ENCODE peak calls at places on chromosomes 6 and 20, in seven cellular contexts. Q is astrocyte of the cerebellum; J is stimulated activated CD4-positive, alpha-beta T cell treated with anti-CD3 and anti-CD28 coated beads, Interleukin-2, amount 100 ng/mL, for 48 hours; L is SW480; N is hippocampal formation; B is stimulated activated CD8-positive, alpha-beta memory T cell treated with anti-CD3 and anti-CD28 coated beads, Interleukin-15, amount 100 ng/mL, for 24 hours; K is HFFc6. I is an unnamed sample.

GRCh38 chr20:53677447-53678314 is 84.0 kb upstream of the ZNF217 start:
- DNase-seq in Q (no peak), J (peak), L (peak), N (peak), B (no peak), K (no peak), I (no peak)

GRCh38 chr20:57809149-57809548 is 99.3 kb upstream of the PMEPA1 start:
- DNase-seq in Q (no peak), J (no peak), L (no peak), N (no peak), B (no peak), K (no peak), I (no peak)

GRCh38 chr6:28673800-28674671 is 148.4 kb downstream of the GPX5 start:
- DNase-seq in Q (peak), J (peak), L (peak), N (peak), B (peak), K (peak), I (no peak)

GRCh38 chr6:2378891-2379652 is 133.7 kb upstream of the GMDS start:
- DNase-seq in Q (no peak), J (no peak), L (no peak), N (no peak), B (no peak), K (peak), I (no peak)

GRCh38 chr6:12356983-12357972 is 67.1 kb downstream of the EDN1 start:
- DNase-seq in Q (no peak), J (no peak), L (no peak), N (no peak), B (no peak), K (no peak), I (no peak)

GRCh38 chr20:25399038-25399430 is 8.4 kb upstream of the ABHD12 start:
- DNase-seq in Q (peak), J (no peak), L (peak), N (no peak), B (no peak), K (peak), I (no peak)

GRCh38 chr6:121847806-121848522 is 412.5 kb downstream of the GJA1 start:
- DNase-seq in Q (no peak), J (no peak), L (no peak), N (peak), B (no peak), K (no peak), I (no peak)

GRCh38 chr20:35006531-35006971 is 50.9 kb downstream of the MYH7B start:
- DNase-seq in Q (no peak), J (no peak), L (no peak), N (no peak), B (no peak), K (no peak), I (peak)

GRCh38 chr6:38583523-38583922 is 56.2 kb downstream of the BTBD9 start:
- DNase-seq in Q (no peak), J (no peak), L (no peak), N (no peak), B (no peak), K (no peak), I (no peak)

GRCh38 chr20:43870484-43870883 is 44.2 kb upstream of the TOX2 start:
- DNase-seq in Q (no peak), J (no peak), L (no peak), N (no peak), B (no peak), K (no peak), I (no peak)

GRCh38 chr6:111673086-111673485 is 67.4 kb upstream of the TRAF3IP2 start:
- DNase-seq in Q (no peak), J (no peak), L (no peak), N (no peak), B (no peak), K (no peak), I (no peak)

GRCh38 chr6:43273707-43274106 is 24.4 kb upstream of the SLC22A7 start:
- DNase-seq in Q (no peak), J (no peak), L (no peak), N (no peak), B (no peak), K (no peak), I (no peak)

GRCh38 chr20:31606928-31607639 is 2.0 kb downstream of the ID1 start:
- DNase-seq in Q (peak), J (no peak), L (peak), N (no peak), B (no peak), K (peak), I (no peak)

GRCh38 chr6:144855812-144856531 is 570.8 kb downstream of the UTRN start:
- DNase-seq in Q (no peak), J (no peak), L (no peak), N (no peak), B (no peak), K (no peak), I (no peak)

GRCh38 chr6:1580585-1580984 is 29.1 kb upstream of the FOXC1 start:
- DNase-seq in Q (no peak), J (no peak), L (no peak), N (no peak), B (no peak), K (no peak), I (no peak)

GRCh38 chr6:156727715-156728385 is 49.3 kb upstream of the ARID1B start:
- DNase-seq in Q (no peak), J (no peak), L (no peak), N (no peak), B (no peak), K (no peak), I (no peak)

GRCh38 chr6:7238900-7239589 is 74.0 kb downstream of the SSR1 start:
- DNase-seq in Q (peak), J (peak), L (peak), N (peak), B (peak), K (peak), I (no peak)

GRCh38 chr20:22810626-22811559 is 224.2 kb upstream of the SSTR4 start:
- DNase-seq in Q (no peak), J (no peak), L (no peak), N (no peak), B (no peak), K (no peak), I (no peak)

GRCh38 chr6:15280961-15281360 is 35.1 kb downstream of the JARID2 start:
- DNase-seq in Q (no peak), J (no peak), L (no peak), N (no peak), B (no peak), K (no peak), I (no peak)

GRCh38 chr6:17705778-17706579 is 746 bp downstream of the NUP153 start:
- DNase-seq in Q (peak), J (peak), L (peak), N (peak), B (peak), K (peak), I (peak)

GRCh38 chr6:166361080-166361429 is 18.7 kb upstream of the SFT2D1 start:
- DNase-seq in Q (no peak), J (no peak), L (no peak), N (no peak), B (no peak), K (no peak), I (no peak)

GRCh38 chr6:166456360-166457156 is 73.8 kb upstream of the MPC1 start:
- DNase-seq in Q (peak), J (no peak), L (peak), N (no peak), B (no peak), K (no peak), I (no peak)

GRCh38 chr6:163612200-163612599 is 197.7 kb downstream of the QKI start:
- DNase-seq in Q (no peak), J (no peak), L (no peak), N (no peak), B (no peak), K (no peak), I (no peak)

GRCh38 chr20:50788045-50788867 is 6.6 kb upstream of the BCAS4 start:
- DNase-seq in Q (peak), J (no peak), L (peak), N (no peak), B (no peak), K (peak), I (no peak)

GRCh38 chr6:144415014-144415413 is 129.9 kb downstream of the UTRN start:
- DNase-seq in Q (no peak), J (no peak), L (no peak), N (no peak), B (no peak), K (peak), I (no peak)

GRCh38 chr6:56226946-56227879 is 20.2 kb downstream of the COL21A1 start:
- DNase-seq in Q (peak), J (no peak), L (no peak), N (no peak), B (no peak), K (peak), I (no peak)

GRCh38 chr20:61178431-61179080 is 73.5 kb upstream of the CDH4 start:
- DNase-seq in Q (no peak), J (no peak), L (peak), N (no peak), B (no peak), K (no peak), I (no peak)

GRCh38 chr20:37464173-37464572 is 56.9 kb upstream of the NNAT start:
- DNase-seq in Q (no peak), J (no peak), L (no peak), N (no peak), B (no peak), K (no peak), I (no peak)

GRCh38 chr20:38523697-38524096 is 51.1 kb downstream of the RALGAPB start:
- DNase-seq in Q (no peak), J (no peak), L (no peak), N (no peak), B (no peak), K (peak), I (no peak)

GRCh38 chr20:341682-342081 is 5.2 kb upstream of the NRSN2 start:
- DNase-seq in Q (no peak), J (peak), L (peak), N (no peak), B (no peak), K (peak), I (no peak)

GRCh38 chr6:118542184-118542952 is 5.7 kb upstream of the PLN start:
- DNase-seq in Q (peak), J (no peak), L (no peak), N (no peak), B (no peak), K (peak), I (no peak)

GRCh38 chr20:31523361-31524283 is 9.4 kb downstream of the HM13 start:
- DNase-seq in Q (no peak), J (no peak), L (no peak), N (no peak), B (no peak), K (no peak), I (no peak)

GRCh38 chr6:138188278-138188923 is 26.7 kb downstream of the ARFGEF3 start:
- DNase-seq in Q (no peak), J (no peak), L (no peak), N (no peak), B (no peak), K (no peak), I (no peak)

GRCh38 chr20:34797012-34797720 is 28.3 kb downstream of the NCOA6 start:
- DNase-seq in Q (no peak), J (no peak), L (no peak), N (no peak), B (no peak), K (no peak), I (no peak)

GRCh38 chr6:108526739-108527174 is 34.0 kb upstream of the FOXO3 start:
- DNase-seq in Q (peak), J (no peak), L (peak), N (no peak), B (no peak), K (peak), I (peak)

GRCh38 chr6:155549028-155549798 is 93.6 kb upstream of the NOX3 start:
- DNase-seq in Q (no peak), J (no peak), L (no peak), N (no peak), B (no peak), K (no peak), I (no peak)

GRCh38 chr6:27897580-27898206 is 14.5 kb downstream of the OR2B2 start:
- DNase-seq in Q (no peak), J (no peak), L (no peak), N (no peak), B (no peak), K (no peak), I (no peak)

GRCh38 chr6:29989211-29989610 is 46.9 kb downstream of the HLA-A start:
- DNase-seq in Q (no peak), J (no peak), L (no peak), N (no peak), B (no peak), K (peak), I (no peak)

GRCh38 chr6:77816766-77817270 is 164.0 kb downstream of the MEI4 start:
- DNase-seq in Q (no peak), J (no peak), L (no peak), N (no peak), B (no peak), K (no peak), I (no peak)

GRCh38 chr6:109059591-109060021 is 35.0 kb downstream of the SESN1 start:
- DNase-seq in Q (no peak), J (no peak), L (no peak), N (no peak), B (no peak), K (no peak), I (no peak)

I was measured in GM12892.